ENCODE peak calls at places on chromosomes 3 and 15, in five cellular contexts. F, G, D, Z and Q are unnamed samples.

GRCh38 chr3:172194702-172195392 is 155.5 kb downstream of the FNDC3B start:
- DNase-seq in Z (no peak), F (no peak), D (no peak), G (no peak), Q (peak)

GRCh38 chr3:101827211-101828174 is 21.8 kb upstream of the NFKBIZ start:
- DNase-seq in F (peak), D (peak), G (peak), Z (peak), Q (peak)

GRCh38 chr15:44713006-44713966 is 2.0 kb downstream of the B2M start:
- DNase-seq in D (peak), F (no peak), Z (peak), G (no peak), Q (peak)

GRCh38 chr3:154290187-154290586 is 34.1 kb downstream of the DHX36 start:
- DNase-seq in D (no peak), G (no peak), Z (no peak), F (no peak), Q (no peak)

GRCh38 chr3:69865920-69866679 is 126.8 kb downstream of the MITF start:
- DNase-seq in Z (no peak), D (no peak), F (no peak), G (no peak), Q (peak)

GRCh38 chr15:93861413-93861812 is 369.9 kb upstream of the MCTP2 start:
- DNase-seq in D (no peak), Z (no peak), F (no peak), G (no peak), Q (no peak)

GRCh38 chr3:137293086-137293485 is 335.3 kb downstream of the IL20RB start:
- DNase-seq in G (no peak), F (no peak), Z (no peak), D (no peak), Q (no peak)

GRCh38 chr3:139260041-139260486 is 83.8 kb upstream of the MRPS22 start:
- DNase-seq in F (peak), Z (no peak), G (no peak), D (no peak), Q (no peak)

GRCh38 chr15:67024322-67024997 is 40.9 kb upstream of the SMAD3 start:
- DNase-seq in F (no peak), D (peak), G (peak), Z (peak), Q (no peak)

GRCh38 chr3:126746395-126747177 is 42.5 kb downstream of the CHCHD6 start:
- DNase-seq in F (no peak), G (no peak), Z (peak), D (peak), Q (no peak)

GRCh38 chr15:53693729-53694533 is 65.5 kb downstream of the WDR72 start:
- DNase-seq in Z (no peak), G (no peak), F (no peak), D (no peak), Q (no peak)

GRCh38 chr3:25457642-25458419 is 29.8 kb downstream of the RARB start:
- DNase-seq in F (no peak), G (no peak), D (no peak), Z (no peak), Q (no peak)

GRCh38 chr15:76201536-76202255 is 109.6 kb downstream of the ETFA start:
- DNase-seq in G (no peak), F (no peak), Z (no peak), D (no peak), Q (no peak)

GRCh38 chr3:14201881-14202684 is 23.5 kb downstream of the LSM3 start:
- DNase-seq in D (peak), G (no peak), F (peak), Z (no peak), Q (no peak)

GRCh38 chr3:35335703-35336102 is 303.6 kb upstream of the ARPP21 start:
- DNase-seq in G (no peak), Z (no peak), F (no peak), D (no peak), Q (peak)

GRCh38 chr3:21752749-21753347 is 1.8 kb upstream of the ZNF385D start:
- DNase-seq in G (no peak), D (peak), Z (peak), F (no peak), Q (peak)

GRCh38 chr15:94174399-94174802 is 57.0 kb upstream of the MCTP2 start:
- DNase-seq in Z (no peak), F (no peak), D (no peak), G (peak), Q (no peak)

GRCh38 chr15:57138260-57138895 is 219.9 kb downstream of the TCF12 start:
- DNase-seq in F (no peak), D (peak), G (no peak), Z (peak), Q (peak)

GRCh38 chr3:152826476-152826875 is 8.5 kb upstream of the P2RY1 start:
- DNase-seq in D (no peak), F (no peak), G (no peak), Z (no peak), Q (no peak)

GRCh38 chr15:45157056-45157455 is 27.3 kb downstream of the DUOX1 start:
- DNase-seq in Z (no peak), F (no peak), D (no peak), G (no peak), Q (no peak)

GRCh38 chr3:97720417-97720816 is 44.1 kb upstream of the ARL6 start:
- DNase-seq in G (no peak), F (no peak), D (no peak), Z (no peak), Q (no peak)

GRCh38 chr15:101169457-101170071 is 82.3 kb downstream of the CHSY1 start:
- DNase-seq in F (no peak), G (no peak), Z (no peak), D (no peak), Q (no peak)

GRCh38 chr3:98343647-98344507 is 9.8 kb upstream of the OR5K4 start:
- DNase-seq in D (peak), Z (peak), F (peak), G (no peak), Q (peak)

GRCh38 chr3:97882975-97883598 is 61.3 kb downstream of the CRYBG3 start:
- DNase-seq in G (no peak), Z (no peak), D (no peak), F (no peak), Q (no peak)

DNA sequence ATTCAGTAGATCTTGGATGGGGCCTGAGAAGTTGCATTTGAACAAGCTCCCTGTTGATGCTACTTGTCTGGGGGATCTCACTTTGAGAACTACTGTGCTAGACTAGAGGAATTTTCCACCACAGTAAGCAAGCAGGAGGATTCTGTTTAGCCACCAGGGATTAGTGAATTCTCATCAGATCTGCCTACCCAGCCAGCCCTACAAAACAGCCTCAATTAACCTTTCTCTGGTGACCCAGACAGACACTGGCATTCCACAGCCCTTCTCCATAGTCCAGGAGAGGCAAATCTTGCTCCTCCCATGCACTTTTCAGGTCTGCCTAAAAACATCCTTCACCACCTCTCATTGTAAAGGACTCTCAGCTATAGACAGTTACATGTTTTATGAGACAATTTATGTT is 16.7 kb upstream of the MYH15 start:
- DNase-seq in G (no peak), Z (no peak), D (no peak), F (no peak), Q (no peak)
- H3K4me2 ChIP-seq in G (no peak), Z (no peak), D (no peak), F (no peak), Q (no peak)

DNA sequence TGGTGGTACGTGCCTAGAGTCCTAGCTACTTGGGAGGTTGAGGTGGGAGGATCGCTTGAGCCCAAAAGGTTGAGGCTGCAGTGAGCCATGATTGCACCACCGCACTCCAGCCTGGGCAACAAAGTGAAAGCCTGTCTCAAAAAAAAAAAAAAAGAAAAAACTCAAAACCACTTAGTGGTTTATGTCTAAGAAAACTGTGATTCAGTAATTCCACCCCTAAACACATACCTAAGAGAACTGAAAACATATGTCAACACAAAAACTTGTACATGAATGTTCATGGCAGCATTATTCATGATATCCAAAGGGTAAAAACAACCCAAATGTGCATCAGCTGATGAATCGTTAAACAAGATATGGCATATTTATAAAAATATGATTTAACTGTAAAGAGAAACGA is 14.3 kb downstream of the SPG21 start:
- DNase-seq in Z (no peak), F (no peak), D (no peak), G (no peak), Q (no peak)
- TF ChIP-seq CREB1 in Z (no peak), F (no peak), D (no peak), G (no peak), Q (no peak)

GRCh38 chr15:72199721-72200212 is 2.2 kb upstream of the GRAMD2A start:
- DNase-seq in G (peak), F (peak), D (peak), Z (peak), Q (peak)
- TF ChIP-seq POLR2AphosphoS5 in G (no peak), F (no peak), D (no peak), Z (no peak), Q (no peak)

DNA sequence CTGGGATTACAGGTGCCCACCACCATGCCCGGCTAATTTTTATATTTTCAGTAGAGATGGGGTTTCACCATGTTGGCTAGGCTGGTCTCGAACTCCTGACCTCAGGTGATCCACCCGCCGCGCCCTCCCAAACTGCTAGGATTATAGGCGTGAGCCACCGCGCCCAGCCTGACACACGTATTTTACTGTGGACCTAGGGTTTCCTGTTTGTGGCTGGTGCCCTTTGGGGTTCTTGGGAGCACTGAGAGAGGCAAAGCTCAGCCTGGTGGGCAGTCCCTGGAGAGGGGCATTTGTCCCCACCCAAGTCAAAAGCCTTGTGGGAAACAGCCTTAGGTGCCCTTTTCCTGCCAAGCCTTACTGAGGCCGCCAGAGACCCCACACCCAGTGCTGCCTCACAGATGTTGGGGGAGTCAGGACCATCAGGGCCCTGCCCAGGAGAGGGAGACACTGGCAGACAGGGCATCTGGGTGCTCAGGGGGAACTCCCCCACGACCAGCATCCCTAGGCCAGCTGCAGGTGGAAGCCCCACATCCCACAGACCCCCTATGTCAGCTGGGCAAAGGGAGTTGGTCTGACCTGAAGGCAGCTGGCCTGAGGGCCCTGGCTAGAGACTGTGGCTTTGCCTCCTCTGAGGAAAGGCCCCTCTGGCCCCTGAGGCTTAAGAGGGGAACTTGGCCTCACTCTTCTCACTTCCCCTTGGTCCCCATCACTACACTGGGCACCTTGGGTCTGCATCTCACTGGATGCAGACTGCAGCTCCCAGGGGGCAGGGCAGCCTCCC is 35.1 kb downstream of the DNAH1 start:
- DNase-seq in D (no peak), F (no peak), Z (no peak), G (no peak), Q (no peak)
- H3K4me2 ChIP-seq in D (no peak), F (no peak), Z (no peak), G (no peak), Q (no peak)

GRCh38 chr3:159824341-159824740 is 164.3 kb upstream of the IL12A start:
- DNase-seq in Z (no peak), G (no peak), D (peak), F (no peak), Q (no peak)
- TF ChIP-seq CREB1 in Z (no peak), G (no peak), D (no peak), F (no peak), Q (no peak)

GRCh38 chr3:142281474-142281873 is 56.1 kb upstream of the GK5 start:
- DNase-seq in D (no peak), F (no peak), G (no peak), Z (no peak), Q (no peak)
- TF ChIP-seq POLR2AphosphoS5 in D (no peak), F (no peak), G (no peak), Z (no peak), Q (no peak)

GRCh38 chr15:90213818-90214204 is 12.7 kb downstream of the SEMA4B start:
- DNase-seq in G (no peak), F (no peak), D (no peak), Z (no peak), Q (no peak)
- H3K4me2 ChIP-seq in G (no peak), F (no peak), D (no peak), Z (peak), Q (no peak)

DNA sequence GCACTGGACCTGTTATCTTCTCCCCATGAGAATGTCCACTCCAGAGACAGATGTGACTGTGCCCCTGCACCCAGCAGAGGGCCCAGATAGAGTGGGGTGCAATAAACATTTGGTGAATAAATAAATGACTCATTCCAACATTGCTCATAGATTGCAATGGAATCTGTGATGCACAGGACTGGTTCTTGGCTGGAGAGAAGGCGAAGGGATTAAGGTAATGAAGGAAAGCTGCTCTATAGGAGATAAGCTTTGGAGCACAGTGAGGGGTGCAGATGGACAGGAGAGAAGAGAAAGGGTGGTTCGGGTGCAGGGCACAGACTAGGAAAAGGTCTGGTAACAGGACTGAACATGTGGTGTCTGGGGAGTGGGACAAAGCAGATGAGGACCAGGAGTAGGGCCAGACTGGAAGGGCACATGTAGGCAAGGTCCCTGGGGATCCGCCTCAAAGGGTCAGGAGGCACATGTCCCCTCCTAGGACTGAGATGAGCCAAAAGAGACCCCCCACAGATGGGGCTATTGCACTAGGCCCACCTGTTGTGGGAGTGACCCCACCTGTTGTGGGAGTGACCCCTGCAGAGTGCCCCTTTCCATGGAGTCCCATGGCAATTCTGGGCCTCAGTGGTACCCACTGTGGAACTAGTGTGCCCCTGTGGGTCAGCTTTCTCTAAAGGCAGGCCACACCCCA is 17.5 kb upstream of the POC1A start:
- DNase-seq in Z (no peak), D (no peak), F (no peak), G (no peak), Q (no peak)
- TF ChIP-seq CREB1 in Z (no peak), D (no peak), F (no peak), G (no peak), Q (no peak)

GRCh38 chr3:180595536-180595935 is 6.4 kb upstream of the TTC14 start:
- DNase-seq in F (no peak), Z (no peak), G (no peak), D (no peak), Q (no peak)
- TF ChIP-seq POLR2AphosphoS5 in F (no peak), Z (no peak), G (no peak), D (no peak), Q (no peak)

GRCh38 chr15:98728811-98729160 is 80.4 kb downstream of the IGF1R start:
- DNase-seq in F (no peak), G (no peak), Z (no peak), D (no peak), Q (no peak)
- H3K4me2 ChIP-seq in F (no peak), G (no peak), Z (no peak), D (no peak), Q (peak)